ENCODE peak calls at places on chromosome 18, in nine cellular contexts. J is adrenal gland, M is upper lobe of left lung, L is esophagus squamous epithelium, D is HCT116, W is thyroid gland, S is stomach, Y is transverse colon, O is ovary. A is an unnamed sample.

GRCh38 chr18:13216732-13217465 is 1.7 kb upstream of the LDLRAD4 start:
- DNase-seq in O (no peak), W (peak; percentile 58), M (peak; percentile 93), D (no peak), Y (peak; percentile 53), J (peak; percentile 46), S (peak; percentile 46), L (no peak), A (peak; percentile 76)

GRCh38 chr18:47737198-47737830 is 193.1 kb downstream of the SMAD2 start:
- DNase-seq in O (no peak), S (peak; percentile 7), L (no peak), D (no peak), M (no peak), W (no peak), J (no peak), Y (no peak), A (no peak)

GRCh38 chr18:66439670-66440069 is 164.2 kb downstream of the CDH19 start:
- DNase-seq in L (no peak), W (no peak), S (no peak), Y (no peak), M (peak; percentile 25), D (no peak), J (no peak), O (no peak), A (no peak)

GRCh38 chr18:76445275-76445674 is 49.8 kb downstream of the ZNF516 start:
- DNase-seq in L (no peak), D (no peak), M (no peak), S (no peak), Y (no peak), O (no peak), W (no peak), J (no peak), A (no peak)

GRCh38 chr18:9714832-9715343 is 6.8 kb downstream of the RAB31 start:
- DNase-seq in Y (no peak), W (no peak), S (no peak), J (no peak), O (no peak), M (no peak), D (no peak), L (no peak), A (no peak)

GRCh38 chr18:66621816-66622576 is 18.1 kb upstream of the CDH19 start:
- DNase-seq in O (no peak), Y (no peak), J (no peak), D (no peak), M (no peak), L (no peak), W (no peak), S (no peak), A (no peak)

GRCh38 chr18:79511671-79512301 is 116.1 kb downstream of the NFATC1 start:
- DNase-seq in L (no peak), S (peak; percentile 43), O (peak; percentile 19), M (peak; percentile 62), J (no peak), Y (peak; percentile 5), W (no peak), D (no peak), A (peak; percentile 13)

GRCh38 chr18:73901589-73901988 is 246.0 kb downstream of the FBXO15 start:
- DNase-seq in D (no peak), Y (no peak), O (no peak), L (no peak), M (no peak), W (no peak), J (no peak), S (no peak), A (no peak)

GRCh38 chr18:79659733-79660132 is 19.9 kb upstream of the CTDP1 start:
- DNase-seq in S (no peak), M (no peak), O (no peak), J (no peak), D (no peak), Y (no peak), L (no peak), W (no peak), A (no peak)

GRCh38 chr18:47746615-47747014 is 183.8 kb downstream of the SMAD2 start:
- DNase-seq in M (no peak), L (no peak), D (no peak), S (peak; percentile 17), W (no peak), Y (no peak), J (no peak), O (no peak), A (no peak)

GRCh38 chr18:22505136-22505535 is 87.4 kb upstream of the CTAGE1 start:
- DNase-seq in D (no peak), J (peak; percentile 17), M (no peak), O (no peak), S (no peak), Y (no peak), W (no peak), L (no peak), A (no peak)

GRCh38 chr18:22879279-22879678 is 53.8 kb upstream of the RBBP8 start:
- DNase-seq in J (no peak), W (no peak), L (no peak), M (no peak), S (no peak), O (no peak), D (no peak), Y (no peak), A (no peak)

GRCh38 chr18:39945076-39945475 is 2010.0 kb upstream of the PIK3C3 start:
- DNase-seq in Y (no peak), J (no peak), M (no peak), S (no peak), O (no peak), D (no peak), L (no peak), W (no peak), A (no peak)

GRCh38 chr18:61333271-61333745 is at the start of gene CDH20:
- DNase-seq in L (no peak), Y (no peak), M (peak; percentile 74), W (no peak), J (no peak), O (no peak), S (no peak), D (no peak), A (no peak)
- H3K4me3 ChIP-seq in L (peak within 1 kb of the TSS; percentile 12), Y (peak within 1 kb of the TSS; percentile 20), M (peak within 1 kb of the TSS; percentile 16), W (no peak within 1 kb of the TSS), J (no peak within 1 kb of the TSS), O (no peak within 1 kb of the TSS), S (peak within 1 kb of the TSS; percentile 27), D (no peak within 1 kb of the TSS), A (peak within 1 kb of the TSS; percentile 53)

DNA sequence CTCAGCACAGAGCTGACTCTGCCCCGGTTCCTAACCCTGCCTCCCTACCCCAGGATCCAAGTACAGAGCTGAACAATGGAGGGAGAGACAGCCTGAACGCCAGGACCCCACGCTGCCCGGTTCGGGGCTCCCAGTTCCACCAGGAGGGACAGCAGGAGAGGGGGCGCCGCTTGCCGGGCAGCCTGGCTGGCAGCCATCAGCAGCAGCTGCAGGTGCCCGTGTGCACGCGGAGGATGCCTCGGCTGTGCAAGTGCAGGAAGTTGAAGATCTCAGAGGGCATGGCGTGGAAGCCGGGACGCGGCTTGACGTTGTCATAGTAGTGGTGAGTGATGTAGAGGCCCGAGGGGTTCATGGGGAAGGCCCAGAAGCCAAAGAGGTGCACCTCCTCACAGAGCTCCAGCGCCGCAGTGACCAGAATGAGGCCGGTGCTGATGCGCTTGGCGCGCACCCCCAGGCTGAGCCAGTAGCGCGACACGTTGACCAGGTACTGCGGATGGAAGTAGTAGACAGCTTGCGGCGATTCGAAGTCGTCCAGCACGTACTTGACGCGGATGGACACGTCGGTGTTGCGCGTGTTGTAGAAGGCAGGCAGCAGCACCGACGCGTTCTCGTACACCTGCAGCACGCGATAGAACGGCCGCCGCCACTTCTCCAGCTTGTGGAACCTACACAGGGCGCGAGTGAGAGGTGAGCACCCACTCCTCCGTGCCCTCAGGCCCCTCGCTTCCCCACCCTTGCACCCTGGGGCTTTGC is 23.0 kb upstream of the LOXHD1 start:
- DNase-seq in M (peak; percentile 71), O (no peak), W (no peak), J (no peak), Y (no peak), S (no peak), D (no peak), L (no peak), A (no peak)
- H3K4me1 ChIP-seq in M (no peaks in the 10 kb centered on the region), O (no peaks in the 10 kb centered on the region), W (peaks cover 26% of the 10 kb centered on the region), J (peaks cover 17% of the 10 kb centered on the region), Y (no peaks in the 10 kb centered on the region), S (no peaks in the 10 kb centered on the region), D (no peaks in the 10 kb centered on the region), L (no peaks in the 10 kb centered on the region), A (no peaks in the 10 kb centered on the region)

GRCh38 chr18:31657823-31658669 is 26.3 kb downstream of the B4GALT6 start:
- DNase-seq in D (no peak), S (no peak), Y (no peak), J (no peak), L (no peak), M (no peak), W (no peak), O (no peak), A (no peak)
- TF ChIP-seq POLR2A in D (no peak), S (no peak), Y (no peak), J (no peak), L (no peak), M (no peak), W (no peak), O (no peak), A (no peak)

GRCh38 chr18:59266019-59266369 is 7.3 kb downstream of the RAX start:
- DNase-seq in J (no peak), Y (no peak), S (no peak), O (no peak), L (no peak), D (no peak), M (no peak), W (no peak), A (no peak)
- H3K4me3 ChIP-seq in J (no peak overlapping the region), Y (no peak overlapping the region), S (no peak overlapping the region), O (no peak overlapping the region), L (no peak overlapping the region), D (no peak overlapping the region), M (no peak overlapping the region), W (no peak overlapping the region), A (no peak overlapping the region)

GRCh38 chr18:27667064-27667463 is 482.0 kb upstream of the CHST9 start:
- DNase-seq in J (no peak), L (no peak), W (no peak), Y (no peak), D (no peak), M (no peak), O (no peak), S (no peak), A (no peak)
- H3K4me1 ChIP-seq in J (no peaks in the 10 kb centered on the region), L (no peaks in the 10 kb centered on the region), W (no peaks in the 10 kb centered on the region), Y (no peaks in the 10 kb centered on the region), D (no peaks in the 10 kb centered on the region), M (no peaks in the 10 kb centered on the region), O (no peaks in the 10 kb centered on the region), S (no peaks in the 10 kb centered on the region), A (no peaks in the 10 kb centered on the region)

A was measured in Peyer's patch.